ENCODE peak calls at places on chromosomes 6 and 20, in seven cellular contexts. F is GM13976, N is T-helper 9 cell, T is hypothalamus, G is omental fat pad, X is GM04504, K is HEK293T. O is an unnamed sample.

GRCh38 chr6:1689141-1689540 is 79.4 kb downstream of the FOXC1 start:
- DNase-seq in N (no peak), G (no peak), K (no peak), X (no peak), T (no peak), F (no peak), O (no peak)

GRCh38 chr20:53319716-53320115 is 273.9 kb downstream of the ZNF217 start:
- DNase-seq in F (no peak), G (no peak), T (no peak), N (no peak), X (no peak), K (no peak), O (no peak)

GRCh38 chr20:62202083-62202395 is 18.0 kb downstream of the HRH3 start:
- DNase-seq in T (no peak), N (no peak), X (no peak), K (no peak), G (no peak), F (no peak), O (no peak)

GRCh38 chr6:111597687-111598086 is 8.0 kb downstream of the TRAF3IP2 start:
- DNase-seq in F (no peak), K (no peak), N (no peak), T (no peak), G (no peak), X (no peak), O (no peak)

GRCh38 chr6:78909391-78909790 is 42.0 kb downstream of the IRAK1BP1 start:
- DNase-seq in X (peak), K (no peak), N (no peak), G (no peak), T (no peak), F (peak), O (no peak)

GRCh38 chr6:39823187-39823815 is 31.1 kb downstream of the DAAM2 start:
- DNase-seq in X (no peak), K (no peak), N (no peak), T (no peak), F (no peak), G (no peak), O (no peak)

GRCh38 chr6:44297063-44298038 is 15.8 kb downstream of the AARS2 start:
- DNase-seq in T (peak), G (no peak), X (no peak), F (peak), K (peak), N (peak), O (no peak)

GRCh38 chr20:24479106-24479505 is 9.7 kb downstream of the SYNDIG1 start:
- DNase-seq in T (no peak), K (no peak), X (no peak), F (no peak), G (no peak), N (no peak), O (no peak)

GRCh38 chr6:117536317-117536716 is 53.8 kb downstream of the DCBLD1 start:
- DNase-seq in N (no peak), X (no peak), K (no peak), G (no peak), T (no peak), F (no peak), O (no peak)

GRCh38 chr6:38027685-38028373 is 208.3 kb downstream of the ZFAND3 start:
- DNase-seq in F (no peak), X (no peak), T (no peak), N (no peak), G (no peak), K (no peak), O (no peak)

GRCh38 chr6:16206595-16207037 is 31.8 kb upstream of the GMPR start:
- DNase-seq in T (peak), F (peak), K (peak), G (no peak), N (peak), X (peak), O (no peak)

GRCh38 chr6:158662607-158663464 is 13.0 kb downstream of the SYTL3 start:
- DNase-seq in G (no peak), K (no peak), N (no peak), X (no peak), F (no peak), T (no peak), O (no peak)

GRCh38 chr6:3222506-3223038 is 4.9 kb downstream of the TUBB2B start:
- DNase-seq in F (no peak), N (no peak), G (no peak), K (no peak), X (no peak), T (no peak), O (no peak)

O was measured in GOT3.